ENCODE peak calls at places on chromosomes 2 and 18, in seven cellular contexts. Z is NCI-H1092 treated with DMSO at 0.1 percent for 48 hours; W is endothelial cell of umbilical vein; E is pancreas; I is activated naive CD4-positive, alpha-beta T cell treated with Interleukin-2 at 50 U/mL for 16 hours; P is GM03348; T is ACHN. U is an unnamed sample.

GRCh38 chr2:101717041-101717817 is 19.7 kb downstream of the MAP4K4 start:
- DNase-seq in Z (no peak), W (no peak), E (no peak), I (peak; percentile 49), P (no peak), T (no peak), U (peak; percentile 80)

GRCh38 chr2:231931481-231931915 is 5.3 kb upstream of the NPPC start:
- DNase-seq in Z (no peak), W (no peak), E (no peak), I (no peak), P (no peak), T (no peak), U (no peak)

GRCh38 chr2:20509301-20509765 is 62.5 kb downstream of the RHOB start:
- DNase-seq in Z (no peak), W (no peak), E (no peak), I (no peak), P (no peak), T (no peak), U (no peak)

GRCh38 chr2:121791253-121791652 is 35.8 kb downstream of the TSN start:
- DNase-seq in Z (no peak), W (no peak), E (no peak), I (no peak), P (no peak), T (no peak), U (no peak)

GRCh38 chr2:26295511-26295910 is 50.4 kb upstream of the SELENOI start:
- DNase-seq in Z (no peak), W (no peak), E (no peak), I (no peak), P (no peak), T (no peak), U (no peak)

GRCh38 chr2:1494906-1495305 is 81.6 kb downstream of the TPO start:
- DNase-seq in Z (no peak), W (no peak), E (no peak), I (no peak), P (no peak), T (no peak), U (no peak)

GRCh38 chr2:155965415-155966070 is 367.0 kb downstream of the NR4A2 start:
- DNase-seq in Z (no peak), W (no peak), E (no peak), I (no peak), P (no peak), T (peak; percentile 7), U (no peak)

GRCh38 chr2:238497610-238498005 is 70.9 kb downstream of the ASB1 start:
- DNase-seq in Z (no peak), W (no peak), E (no peak), I (no peak), P (no peak), T (no peak), U (no peak)

GRCh38 chr18:49052891-49053644 is 102.3 kb upstream of the SMAD7 start:
- DNase-seq in Z (no peak), W (no peak), E (no peak), I (no peak), P (peak; percentile 87), T (no peak), U (no peak)

GRCh38 chr2:189163889-189164288 is 15.7 kb downstream of the COL5A2 start:
- DNase-seq in Z (no peak), W (peak; percentile 44), E (no peak), I (no peak), P (no peak), T (peak; percentile 19), U (no peak)

GRCh38 chr2:18578033-18578432 is 11.3 kb downstream of the NT5C1B start:
- DNase-seq in Z (no peak), W (no peak), E (no peak), I (no peak), P (no peak), T (no peak), U (no peak)

GRCh38 chr2:67561411-67561965 is 164.4 kb downstream of the ETAA1 start:
- DNase-seq in Z (no peak), W (peak; percentile 95), E (peak; percentile 74), I (no peak), P (no peak), T (peak; percentile 71), U (no peak)

GRCh38 chr2:95334916-95335641 is 37.9 kb downstream of the KCNIP3 start:
- DNase-seq in Z (no peak), W (no peak), E (no peak), I (no peak), P (no peak), T (no peak), U (no peak)

GRCh38 chr18:39360072-39360471 is 1794.5 kb upstream of the CELF4 start:
- DNase-seq in Z (no peak), W (no peak), E (no peak), I (no peak), P (no peak), T (no peak), U (no peak)

GRCh38 chr2:105438104-105438929 is 39.5 kb upstream of the FHL2 start:
- DNase-seq in Z (peak; percentile 62), W (no peak), E (no peak), I (no peak), P (no peak), T (no peak), U (no peak)

GRCh38 chr2:31176742-31177141 is 38.5 kb upstream of the GALNT14 start:
- DNase-seq in Z (no peak), W (no peak), E (no peak), I (no peak), P (no peak), T (no peak), U (no peak)

GRCh38 chr2:63047534-63048281 is 2.9 kb upstream of the OTX1 start:
- DNase-seq in Z (no peak), W (no peak), E (peak; percentile 57), I (no peak), P (no peak), T (no peak), U (no peak)

GRCh38 chr18:72808688-72809087 is 59.1 kb downstream of the NETO1 start:
- DNase-seq in Z (no peak), W (no peak), E (no peak), I (no peak), P (no peak), T (no peak), U (no peak)

GRCh38 chr2:26414291-26414690 is 12.6 kb downstream of the DRC1 start:
- DNase-seq in Z (no peak), W (no peak), E (no peak), I (no peak), P (no peak), T (no peak), U (no peak)

GRCh38 chr2:69917854-69918253 is 2.9 kb downstream of the MXD1 start:
- DNase-seq in Z (no peak), W (peak; percentile 93), E (no peak), I (no peak), P (peak; percentile 81), T (peak; percentile 88), U (no peak)

GRCh38 chr18:32548688-32549087 is 78.0 kb upstream of the GAREM1 start:
- DNase-seq in Z (peak; percentile 96), W (no peak), E (no peak), I (no peak), P (no peak), T (no peak), U (no peak)

GRCh38 chr2:237692601-237693079 is 65.3 kb downstream of the LRRFIP1 start:
- DNase-seq in Z (no peak), W (peak; percentile 52), E (peak; percentile 70), I (no peak), P (no peak), T (peak; percentile 52), U (peak; percentile 76)

GRCh38 chr2:29012211-29012681 is 31.1 kb downstream of the TOGARAM2 start:
- DNase-seq in Z (no peak), W (no peak), E (peak; percentile 67), I (no peak), P (peak; percentile 33), T (no peak), U (peak; percentile 66)

GRCh38 chr2:95531254-95531771 is 46.8 kb upstream of the TRIM43B start:
- DNase-seq in Z (no peak), W (no peak), E (no peak), I (no peak), P (no peak), T (no peak), U (no peak)

U was measured in activated effector memory CD4-positive, alpha-beta T cell treated with anti-CD3 and anti-CD28 coated beads, Interleukin-2, amount 50 U/mL, for 16 hours.